ENCODE peak calls at places on chromosomes 16 and 17, in ten cellular contexts. One of them, this sample, is unnamed.
A peak's percentile ranks its signal among the peaks of the same experiment; 100 is the strongest.

GRCh38 chr16:29757950-29758466 is 12.2 kb upstream of the C16orf54 start:
- DNase-seq in NCI-H1436 treated with DMSO at 0.1 percent for 48 hours: no peak
- DNase-seq in CD4-positive, CD25-positive, alpha-beta regulatory T cell: no peak
- DNase-seq in spleen: no peak
- DNase-seq in glutamatergic neuron: no peak
- DNase-seq in stimulated activated naive B cell treated with anti-CD40 and anti-IgM and Interleukin-4, amounts not matched to agents 10 μg/mL and 1 μg/mL and 100 μg/mL, for 72 hours: no peak
- DNase-seq in NCI-H2081: no peak
- DNase-seq in aorta: no peak
- DNase-seq in stomach: no peak
- DNase-seq in NCI-H1105: no peak
- DNase-seq in this sample: peak; percentile 54

GRCh38 chr16:83952940-83953795 is at the start of gene OSGIN1:
- DNase-seq in NCI-H1436 treated with DMSO at 0.1 percent for 48 hours: peak; percentile 37
- DNase-seq in CD4-positive, CD25-positive, alpha-beta regulatory T cell: no peak
- DNase-seq in spleen: peak; percentile 94
- DNase-seq in glutamatergic neuron: no peak
- DNase-seq in stimulated activated naive B cell treated with anti-CD40 and anti-IgM and Interleukin-4, amounts not matched to agents 10 μg/mL and 1 μg/mL and 100 μg/mL, for 72 hours: peak; percentile 76
- DNase-seq in NCI-H2081: peak; percentile 62
- DNase-seq in aorta: peak; percentile 98
- DNase-seq in stomach: peak; percentile 96
- DNase-seq in NCI-H1105: peak; percentile 58
- DNase-seq in this sample: peak; percentile 98

GRCh38 chr16:29765167-29766032 is 12.7 kb upstream of the ZG16 start:
- DNase-seq in NCI-H1436 treated with DMSO at 0.1 percent for 48 hours: peak; percentile 4
- DNase-seq in CD4-positive, CD25-positive, alpha-beta regulatory T cell: no peak
- DNase-seq in spleen: no peak
- DNase-seq in glutamatergic neuron: no peak
- DNase-seq in stimulated activated naive B cell treated with anti-CD40 and anti-IgM and Interleukin-4, amounts not matched to agents 10 μg/mL and 1 μg/mL and 100 μg/mL, for 72 hours: no peak
- DNase-seq in NCI-H2081: peak; percentile 39
- DNase-seq in aorta: no peak
- DNase-seq in stomach: no peak
- DNase-seq in NCI-H1105: peak; percentile 12
- DNase-seq in this sample: no peak

GRCh38 chr16:61596648-61597047 is 439.6 kb downstream of the CDH8 start:
- DNase-seq in NCI-H1436 treated with DMSO at 0.1 percent for 48 hours: no peak
- DNase-seq in CD4-positive, CD25-positive, alpha-beta regulatory T cell: no peak
- DNase-seq in spleen: no peak
- DNase-seq in glutamatergic neuron: no peak
- DNase-seq in stimulated activated naive B cell treated with anti-CD40 and anti-IgM and Interleukin-4, amounts not matched to agents 10 μg/mL and 1 μg/mL and 100 μg/mL, for 72 hours: no peak
- DNase-seq in NCI-H2081: no peak
- DNase-seq in aorta: no peak
- DNase-seq in stomach: no peak
- DNase-seq in NCI-H1105: no peak
- DNase-seq in this sample: no peak

GRCh38 chr17:28397687-28398279 is 8.2 kb downstream of the SLC46A1 start:
- DNase-seq in NCI-H1436 treated with DMSO at 0.1 percent for 48 hours: no peak
- DNase-seq in CD4-positive, CD25-positive, alpha-beta regulatory T cell: no peak
- DNase-seq in spleen: no peak
- DNase-seq in glutamatergic neuron: no peak
- DNase-seq in stimulated activated naive B cell treated with anti-CD40 and anti-IgM and Interleukin-4, amounts not matched to agents 10 μg/mL and 1 μg/mL and 100 μg/mL, for 72 hours: no peak
- DNase-seq in NCI-H2081: no peak
- DNase-seq in aorta: no peak
- DNase-seq in stomach: no peak
- DNase-seq in NCI-H1105: no peak
- DNase-seq in this sample: no peak

GRCh38 chr17:59846391-59847165 is 46.2 kb downstream of the TUBD1 start:
- DNase-seq in NCI-H1436 treated with DMSO at 0.1 percent for 48 hours: peak; percentile 64
- DNase-seq in CD4-positive, CD25-positive, alpha-beta regulatory T cell: peak; percentile 37
- DNase-seq in spleen: no peak
- DNase-seq in glutamatergic neuron: no peak
- DNase-seq in stimulated activated naive B cell treated with anti-CD40 and anti-IgM and Interleukin-4, amounts not matched to agents 10 μg/mL and 1 μg/mL and 100 μg/mL, for 72 hours: peak; percentile 40
- DNase-seq in NCI-H2081: peak; percentile 88
- DNase-seq in aorta: peak; percentile 61
- DNase-seq in stomach: peak; percentile 45
- DNase-seq in NCI-H1105: no peak
- DNase-seq in this sample: peak; percentile 57

GRCh38 chr17:82520041-82520910 is 744 bp downstream of the FOXK2 start:
- DNase-seq in NCI-H1436 treated with DMSO at 0.1 percent for 48 hours: no peak
- DNase-seq in CD4-positive, CD25-positive, alpha-beta regulatory T cell: peak; percentile 49
- DNase-seq in spleen: peak; percentile 87
- DNase-seq in glutamatergic neuron: peak; percentile 45
- DNase-seq in stimulated activated naive B cell treated with anti-CD40 and anti-IgM and Interleukin-4, amounts not matched to agents 10 μg/mL and 1 μg/mL and 100 μg/mL, for 72 hours: peak; percentile 21
- DNase-seq in NCI-H2081: no peak
- DNase-seq in aorta: peak; percentile 81
- DNase-seq in stomach: no peak
- DNase-seq in NCI-H1105: no peak
- DNase-seq in this sample: peak; percentile 58

GRCh38 chr17:42354956-42355843 is 33.0 kb downstream of the STAT3 start:
- DNase-seq in NCI-H1436 treated with DMSO at 0.1 percent for 48 hours: no peak
- DNase-seq in CD4-positive, CD25-positive, alpha-beta regulatory T cell: no peak
- DNase-seq in spleen: no peak
- DNase-seq in glutamatergic neuron: no peak
- DNase-seq in stimulated activated naive B cell treated with anti-CD40 and anti-IgM and Interleukin-4, amounts not matched to agents 10 μg/mL and 1 μg/mL and 100 μg/mL, for 72 hours: no peak
- DNase-seq in NCI-H2081: no peak
- DNase-seq in aorta: no peak
- DNase-seq in stomach: no peak
- DNase-seq in NCI-H1105: no peak
- DNase-seq in this sample: peak; percentile 40

GRCh38 chr17:50186661-50187402 is 14.6 kb downstream of the COL1A1 start:
- DNase-seq in NCI-H1436 treated with DMSO at 0.1 percent for 48 hours: no peak
- DNase-seq in CD4-positive, CD25-positive, alpha-beta regulatory T cell: no peak
- DNase-seq in spleen: no peak
- DNase-seq in glutamatergic neuron: no peak
- DNase-seq in stimulated activated naive B cell treated with anti-CD40 and anti-IgM and Interleukin-4, amounts not matched to agents 10 μg/mL and 1 μg/mL and 100 μg/mL, for 72 hours: no peak
- DNase-seq in NCI-H2081: no peak
- DNase-seq in aorta: no peak
- DNase-seq in stomach: no peak
- DNase-seq in NCI-H1105: no peak
- DNase-seq in this sample: peak; percentile 68

GRCh38 chr17:44374306-44375195 is 10.9 kb upstream of the FAM171A2 start:
- DNase-seq in NCI-H1436 treated with DMSO at 0.1 percent for 48 hours: no peak
- DNase-seq in CD4-positive, CD25-positive, alpha-beta regulatory T cell: no peak
- DNase-seq in spleen: no peak
- DNase-seq in glutamatergic neuron: no peak
- DNase-seq in stimulated activated naive B cell treated with anti-CD40 and anti-IgM and Interleukin-4, amounts not matched to agents 10 μg/mL and 1 μg/mL and 100 μg/mL, for 72 hours: no peak
- DNase-seq in NCI-H2081: no peak
- DNase-seq in aorta: peak; percentile 57
- DNase-seq in stomach: no peak
- DNase-seq in NCI-H1105: no peak
- DNase-seq in this sample: no peak

GRCh38 chr16:2339521-2340484 is 725 bp downstream of the ABCA3 start:
- DNase-seq in NCI-H1436 treated with DMSO at 0.1 percent for 48 hours: no peak
- DNase-seq in CD4-positive, CD25-positive, alpha-beta regulatory T cell: peak; percentile 25
- DNase-seq in spleen: peak; percentile 85
- DNase-seq in glutamatergic neuron: peak; percentile 84
- DNase-seq in stimulated activated naive B cell treated with anti-CD40 and anti-IgM and Interleukin-4, amounts not matched to agents 10 μg/mL and 1 μg/mL and 100 μg/mL, for 72 hours: peak; percentile 27
- DNase-seq in NCI-H2081: peak; percentile 71
- DNase-seq in aorta: peak; percentile 91
- DNase-seq in stomach: peak; percentile 58
- DNase-seq in NCI-H1105: no peak
- DNase-seq in this sample: peak; percentile 63

GRCh38 chr17:8056976-8057625 is 18.2 kb downstream of the ALOX15B start:
- DNase-seq in NCI-H1436 treated with DMSO at 0.1 percent for 48 hours: no peak
- DNase-seq in CD4-positive, CD25-positive, alpha-beta regulatory T cell: no peak
- DNase-seq in spleen: peak; percentile 48
- DNase-seq in glutamatergic neuron: no peak
- DNase-seq in stimulated activated naive B cell treated with anti-CD40 and anti-IgM and Interleukin-4, amounts not matched to agents 10 μg/mL and 1 μg/mL and 100 μg/mL, for 72 hours: no peak
- DNase-seq in NCI-H2081: no peak
- DNase-seq in aorta: peak; percentile 30
- DNase-seq in stomach: peak; percentile 59
- DNase-seq in NCI-H1105: no peak
- DNase-seq in this sample: no peak

GRCh38 chr17:4949321-4950074 is 1.2 kb upstream of the PFN1 start:
- DNase-seq in NCI-H1436 treated with DMSO at 0.1 percent for 48 hours: no peak
- DNase-seq in CD4-positive, CD25-positive, alpha-beta regulatory T cell: peak; percentile 83
- DNase-seq in spleen: peak; percentile 94
- DNase-seq in glutamatergic neuron: peak; percentile 74
- DNase-seq in stimulated activated naive B cell treated with anti-CD40 and anti-IgM and Interleukin-4, amounts not matched to agents 10 μg/mL and 1 μg/mL and 100 μg/mL, for 72 hours: peak; percentile 86
- DNase-seq in NCI-H2081: peak; percentile 31
- DNase-seq in aorta: peak; percentile 92
- DNase-seq in stomach: peak; percentile 82
- DNase-seq in NCI-H1105: peak; percentile 71
- DNase-seq in this sample: peak; percentile 84

GRCh38 chr17:66691644-66692500 is 143.0 kb upstream of the CACNG5 start:
- DNase-seq in NCI-H1436 treated with DMSO at 0.1 percent for 48 hours: no peak
- DNase-seq in CD4-positive, CD25-positive, alpha-beta regulatory T cell: no peak
- DNase-seq in spleen: no peak
- DNase-seq in glutamatergic neuron: no peak
- DNase-seq in stimulated activated naive B cell treated with anti-CD40 and anti-IgM and Interleukin-4, amounts not matched to agents 10 μg/mL and 1 μg/mL and 100 μg/mL, for 72 hours: no peak
- DNase-seq in NCI-H2081: peak; percentile 75
- DNase-seq in aorta: no peak
- DNase-seq in stomach: no peak
- DNase-seq in NCI-H1105: no peak
- DNase-seq in this sample: no peak

GRCh38 chr17:65022751-65023421 is 33.7 kb downstream of the GNA13 start:
- DNase-seq in NCI-H1436 treated with DMSO at 0.1 percent for 48 hours: no peak
- DNase-seq in CD4-positive, CD25-positive, alpha-beta regulatory T cell: no peak
- DNase-seq in spleen: no peak
- DNase-seq in glutamatergic neuron: no peak
- DNase-seq in stimulated activated naive B cell treated with anti-CD40 and anti-IgM and Interleukin-4, amounts not matched to agents 10 μg/mL and 1 μg/mL and 100 μg/mL, for 72 hours: no peak
- DNase-seq in NCI-H2081: no peak
- DNase-seq in aorta: no peak
- DNase-seq in stomach: no peak
- DNase-seq in NCI-H1105: no peak
- DNase-seq in this sample: peak; percentile 40